ENCODE peak calls at places on chromosomes 11 and 22, in ten cellular contexts. One of them, this sample, is unnamed.

GRCh38 chr11:134731562-134731961 is 319.5 kb upstream of the B3GAT1 start:
- DNase-seq in ACHN: no peak
- DNase-seq in SK-MEL-5: no peak
- DNase-seq in activated T-cell treated with anti-CD3 and anti-CD28 coated beads, Interleukin-2, amount 50 U/mL, for 24 hours: no peak
- DNase-seq in stimulated activated CD4-positive, alpha-beta T cell treated with anti-CD3 and anti-CD28 coated beads, Interleukin-1b, Interleukin-23, amount 100 ng/mL, for 1 hour: no peak
- DNase-seq in mucosa of gallbladder: no peak
- DNase-seq in naive thymus-derived CD4-positive, alpha-beta T cell: no peak
- DNase-seq in fibroblast of mammary gland: no peak
- DNase-seq in GM06990: no peak
- DNase-seq in HTR-8/SVneo: no peak
- DNase-seq in this sample: no peak

GRCh38 chr11:93585758-93586157 is 42.6 kb upstream of the SMCO4 start:
- DNase-seq in ACHN: no peak
- DNase-seq in SK-MEL-5: no peak
- DNase-seq in activated T-cell treated with anti-CD3 and anti-CD28 coated beads, Interleukin-2, amount 50 U/mL, for 24 hours: no peak
- DNase-seq in stimulated activated CD4-positive, alpha-beta T cell treated with anti-CD3 and anti-CD28 coated beads, Interleukin-1b, Interleukin-23, amount 100 ng/mL, for 1 hour: no peak
- DNase-seq in mucosa of gallbladder: peak; percentile 27
- DNase-seq in naive thymus-derived CD4-positive, alpha-beta T cell: no peak
- DNase-seq in fibroblast of mammary gland: peak; percentile 66
- DNase-seq in GM06990: no peak
- DNase-seq in HTR-8/SVneo: no peak
- DNase-seq in this sample: no peak

GRCh38 chr11:68840661-68841653 is 759 bp downstream of the CPT1A start:
- DNase-seq in ACHN: peak; percentile 50
- DNase-seq in SK-MEL-5: no peak
- DNase-seq in activated T-cell treated with anti-CD3 and anti-CD28 coated beads, Interleukin-2, amount 50 U/mL, for 24 hours: peak; percentile 56
- DNase-seq in stimulated activated CD4-positive, alpha-beta T cell treated with anti-CD3 and anti-CD28 coated beads, Interleukin-1b, Interleukin-23, amount 100 ng/mL, for 1 hour: no peak
- DNase-seq in mucosa of gallbladder: peak; percentile 49
- DNase-seq in naive thymus-derived CD4-positive, alpha-beta T cell: peak; percentile 51
- DNase-seq in fibroblast of mammary gland: peak; percentile 40
- DNase-seq in GM06990: peak; percentile 52
- DNase-seq in HTR-8/SVneo: peak; percentile 46
- DNase-seq in this sample: no peak

GRCh38 chr11:70507466-70508230 is 109.3 kb downstream of the CTTN start:
- DNase-seq in ACHN: no peak
- DNase-seq in SK-MEL-5: no peak
- DNase-seq in activated T-cell treated with anti-CD3 and anti-CD28 coated beads, Interleukin-2, amount 50 U/mL, for 24 hours: no peak
- DNase-seq in stimulated activated CD4-positive, alpha-beta T cell treated with anti-CD3 and anti-CD28 coated beads, Interleukin-1b, Interleukin-23, amount 100 ng/mL, for 1 hour: no peak
- DNase-seq in mucosa of gallbladder: no peak
- DNase-seq in naive thymus-derived CD4-positive, alpha-beta T cell: no peak
- DNase-seq in fibroblast of mammary gland: no peak
- DNase-seq in GM06990: no peak
- DNase-seq in HTR-8/SVneo: no peak
- DNase-seq in this sample: no peak

GRCh38 chr11:121722431-121723256 is 269.9 kb upstream of the SORL1-AS1 start:
- DNase-seq in ACHN: no peak
- DNase-seq in SK-MEL-5: peak; percentile 98
- DNase-seq in activated T-cell treated with anti-CD3 and anti-CD28 coated beads, Interleukin-2, amount 50 U/mL, for 24 hours: peak; percentile 29
- DNase-seq in stimulated activated CD4-positive, alpha-beta T cell treated with anti-CD3 and anti-CD28 coated beads, Interleukin-1b, Interleukin-23, amount 100 ng/mL, for 1 hour: no peak
- DNase-seq in mucosa of gallbladder: peak; percentile 91
- DNase-seq in naive thymus-derived CD4-positive, alpha-beta T cell: no peak
- DNase-seq in fibroblast of mammary gland: peak; percentile 89
- DNase-seq in GM06990: no peak
- DNase-seq in HTR-8/SVneo: peak; percentile 17
- DNase-seq in this sample: no peak

GRCh38 chr11:107859459-107860239 is 1.1 kb upstream of the SLC35F2 start:
- DNase-seq in ACHN: peak; percentile 73
- DNase-seq in SK-MEL-5: peak; percentile 35
- DNase-seq in activated T-cell treated with anti-CD3 and anti-CD28 coated beads, Interleukin-2, amount 50 U/mL, for 24 hours: peak; percentile 57
- DNase-seq in stimulated activated CD4-positive, alpha-beta T cell treated with anti-CD3 and anti-CD28 coated beads, Interleukin-1b, Interleukin-23, amount 100 ng/mL, for 1 hour: no peak
- DNase-seq in mucosa of gallbladder: peak; percentile 48
- DNase-seq in naive thymus-derived CD4-positive, alpha-beta T cell: peak; percentile 35
- DNase-seq in fibroblast of mammary gland: peak; percentile 27
- DNase-seq in GM06990: peak; percentile 68
- DNase-seq in HTR-8/SVneo: peak; percentile 78
- DNase-seq in this sample: no peak

GRCh38 chr22:49440931-49441330 is 386.7 kb downstream of the BRD1 start:
- DNase-seq in ACHN: no peak
- DNase-seq in SK-MEL-5: no peak
- DNase-seq in activated T-cell treated with anti-CD3 and anti-CD28 coated beads, Interleukin-2, amount 50 U/mL, for 24 hours: no peak
- DNase-seq in stimulated activated CD4-positive, alpha-beta T cell treated with anti-CD3 and anti-CD28 coated beads, Interleukin-1b, Interleukin-23, amount 100 ng/mL, for 1 hour: no peak
- DNase-seq in mucosa of gallbladder: no peak
- DNase-seq in naive thymus-derived CD4-positive, alpha-beta T cell: no peak
- DNase-seq in fibroblast of mammary gland: no peak
- DNase-seq in GM06990: no peak
- DNase-seq in HTR-8/SVneo: no peak
- DNase-seq in this sample: no peak

GRCh38 chr22:30609260-30610185 is 2.5 kb downstream of the TCN2 start:
- DNase-seq in ACHN: peak; percentile 80
- DNase-seq in SK-MEL-5: no peak
- DNase-seq in activated T-cell treated with anti-CD3 and anti-CD28 coated beads, Interleukin-2, amount 50 U/mL, for 24 hours: no peak
- DNase-seq in stimulated activated CD4-positive, alpha-beta T cell treated with anti-CD3 and anti-CD28 coated beads, Interleukin-1b, Interleukin-23, amount 100 ng/mL, for 1 hour: no peak
- DNase-seq in mucosa of gallbladder: peak; percentile 52
- DNase-seq in naive thymus-derived CD4-positive, alpha-beta T cell: peak; percentile 51
- DNase-seq in fibroblast of mammary gland: peak; percentile 85
- DNase-seq in GM06990: peak; percentile 47
- DNase-seq in HTR-8/SVneo: peak; percentile 83
- DNase-seq in this sample: no peak

GRCh38 chr22:29700206-29700948 is 19.4 kb upstream of the CABP7 start:
- DNase-seq in ACHN: peak; percentile 10
- DNase-seq in SK-MEL-5: no peak
- DNase-seq in activated T-cell treated with anti-CD3 and anti-CD28 coated beads, Interleukin-2, amount 50 U/mL, for 24 hours: no peak
- DNase-seq in stimulated activated CD4-positive, alpha-beta T cell treated with anti-CD3 and anti-CD28 coated beads, Interleukin-1b, Interleukin-23, amount 100 ng/mL, for 1 hour: no peak
- DNase-seq in mucosa of gallbladder: no peak
- DNase-seq in naive thymus-derived CD4-positive, alpha-beta T cell: no peak
- DNase-seq in fibroblast of mammary gland: no peak
- DNase-seq in GM06990: no peak
- DNase-seq in HTR-8/SVneo: no peak
- DNase-seq in this sample: no peak

GRCh38 chr11:14542384-14542783 is 22.2 kb upstream of the PSMA1 start:
- DNase-seq in ACHN: no peak
- DNase-seq in SK-MEL-5: no peak
- DNase-seq in activated T-cell treated with anti-CD3 and anti-CD28 coated beads, Interleukin-2, amount 50 U/mL, for 24 hours: no peak
- DNase-seq in stimulated activated CD4-positive, alpha-beta T cell treated with anti-CD3 and anti-CD28 coated beads, Interleukin-1b, Interleukin-23, amount 100 ng/mL, for 1 hour: no peak
- DNase-seq in mucosa of gallbladder: no peak
- DNase-seq in naive thymus-derived CD4-positive, alpha-beta T cell: no peak
- DNase-seq in fibroblast of mammary gland: no peak
- DNase-seq in GM06990: no peak
- DNase-seq in HTR-8/SVneo: no peak
- DNase-seq in this sample: no peak

GRCh38 chr11:13335319-13335718 is 57.7 kb downstream of the BMAL1 start:
- DNase-seq in ACHN: peak; percentile 67
- DNase-seq in SK-MEL-5: peak; percentile 79
- DNase-seq in activated T-cell treated with anti-CD3 and anti-CD28 coated beads, Interleukin-2, amount 50 U/mL, for 24 hours: peak; percentile 71
- DNase-seq in stimulated activated CD4-positive, alpha-beta T cell treated with anti-CD3 and anti-CD28 coated beads, Interleukin-1b, Interleukin-23, amount 100 ng/mL, for 1 hour: peak; percentile 24
- DNase-seq in mucosa of gallbladder: peak; percentile 69
- DNase-seq in naive thymus-derived CD4-positive, alpha-beta T cell: peak; percentile 56
- DNase-seq in fibroblast of mammary gland: peak; percentile 78
- DNase-seq in GM06990: no peak
- DNase-seq in HTR-8/SVneo: peak; percentile 56
- DNase-seq in this sample: peak; percentile 60

GRCh38 chr22:30425616-30426394 is at the start of gene MTFP1:
- DNase-seq in ACHN: peak; percentile 61
- DNase-seq in SK-MEL-5: peak; percentile 80
- DNase-seq in activated T-cell treated with anti-CD3 and anti-CD28 coated beads, Interleukin-2, amount 50 U/mL, for 24 hours: peak; percentile 75
- DNase-seq in stimulated activated CD4-positive, alpha-beta T cell treated with anti-CD3 and anti-CD28 coated beads, Interleukin-1b, Interleukin-23, amount 100 ng/mL, for 1 hour: no peak
- DNase-seq in mucosa of gallbladder: peak; percentile 40
- DNase-seq in naive thymus-derived CD4-positive, alpha-beta T cell: peak; percentile 59
- DNase-seq in fibroblast of mammary gland: peak; percentile 53
- DNase-seq in GM06990: peak; percentile 77
- DNase-seq in HTR-8/SVneo: peak; percentile 47
- DNase-seq in this sample: peak; percentile 25

GRCh38 chr22:33400061-33400840 is 342.1 kb upstream of the SYN3 start:
- DNase-seq in ACHN: peak; percentile 70
- DNase-seq in SK-MEL-5: no peak
- DNase-seq in activated T-cell treated with anti-CD3 and anti-CD28 coated beads, Interleukin-2, amount 50 U/mL, for 24 hours: no peak
- DNase-seq in stimulated activated CD4-positive, alpha-beta T cell treated with anti-CD3 and anti-CD28 coated beads, Interleukin-1b, Interleukin-23, amount 100 ng/mL, for 1 hour: no peak
- DNase-seq in mucosa of gallbladder: no peak
- DNase-seq in naive thymus-derived CD4-positive, alpha-beta T cell: no peak
- DNase-seq in fibroblast of mammary gland: no peak
- DNase-seq in GM06990: no peak
- DNase-seq in HTR-8/SVneo: no peak
- DNase-seq in this sample: no peak

GRCh38 chr22:44325718-44326548 is 13.2 kb upstream of the SHISAL1 start:
- DNase-seq in ACHN: peak; percentile 51
- DNase-seq in SK-MEL-5: peak; percentile 32
- DNase-seq in activated T-cell treated with anti-CD3 and anti-CD28 coated beads, Interleukin-2, amount 50 U/mL, for 24 hours: no peak
- DNase-seq in stimulated activated CD4-positive, alpha-beta T cell treated with anti-CD3 and anti-CD28 coated beads, Interleukin-1b, Interleukin-23, amount 100 ng/mL, for 1 hour: no peak
- DNase-seq in mucosa of gallbladder: no peak
- DNase-seq in naive thymus-derived CD4-positive, alpha-beta T cell: no peak
- DNase-seq in fibroblast of mammary gland: peak; percentile 35
- DNase-seq in GM06990: no peak
- DNase-seq in HTR-8/SVneo: no peak
- DNase-seq in this sample: no peak

GRCh38 chr11:110077866-110078325 is 15.3 kb upstream of the ZC3H12C start:
- DNase-seq in ACHN: peak; percentile 24
- DNase-seq in SK-MEL-5: no peak
- DNase-seq in activated T-cell treated with anti-CD3 and anti-CD28 coated beads, Interleukin-2, amount 50 U/mL, for 24 hours: no peak
- DNase-seq in stimulated activated CD4-positive, alpha-beta T cell treated with anti-CD3 and anti-CD28 coated beads, Interleukin-1b, Interleukin-23, amount 100 ng/mL, for 1 hour: no peak
- DNase-seq in mucosa of gallbladder: no peak
- DNase-seq in naive thymus-derived CD4-positive, alpha-beta T cell: peak; percentile 28
- DNase-seq in fibroblast of mammary gland: peak; percentile 96
- DNase-seq in GM06990: peak; percentile 48
- DNase-seq in HTR-8/SVneo: peak; percentile 41
- DNase-seq in this sample: no peak

GRCh38 chr22:23519442-23520177 is 60.5 kb downstream of the IGLL1 start:
- DNase-seq in ACHN: no peak
- DNase-seq in SK-MEL-5: no peak
- DNase-seq in activated T-cell treated with anti-CD3 and anti-CD28 coated beads, Interleukin-2, amount 50 U/mL, for 24 hours: no peak
- DNase-seq in stimulated activated CD4-positive, alpha-beta T cell treated with anti-CD3 and anti-CD28 coated beads, Interleukin-1b, Interleukin-23, amount 100 ng/mL, for 1 hour: no peak
- DNase-seq in mucosa of gallbladder: no peak
- DNase-seq in naive thymus-derived CD4-positive, alpha-beta T cell: no peak
- DNase-seq in fibroblast of mammary gland: no peak
- DNase-seq in GM06990: no peak
- DNase-seq in HTR-8/SVneo: no peak
- DNase-seq in this sample: no peak

GRCh38 chr11:72534859-72535547 is 100.7 kb upstream of the CLPB start:
- DNase-seq in ACHN: no peak
- DNase-seq in SK-MEL-5: peak; percentile 34
- DNase-seq in activated T-cell treated with anti-CD3 and anti-CD28 coated beads, Interleukin-2, amount 50 U/mL, for 24 hours: no peak
- DNase-seq in stimulated activated CD4-positive, alpha-beta T cell treated with anti-CD3 and anti-CD28 coated beads, Interleukin-1b, Interleukin-23, amount 100 ng/mL, for 1 hour: no peak
- DNase-seq in mucosa of gallbladder: peak; percentile 24
- DNase-seq in naive thymus-derived CD4-positive, alpha-beta T cell: no peak
- DNase-seq in fibroblast of mammary gland: no peak
- DNase-seq in GM06990: no peak
- DNase-seq in HTR-8/SVneo: no peak
- DNase-seq in this sample: no peak

GRCh38 chr11:132137981-132138313 is 767.5 kb downstream of the NTM start:
- DNase-seq in ACHN: no peak
- DNase-seq in SK-MEL-5: no peak
- DNase-seq in activated T-cell treated with anti-CD3 and anti-CD28 coated beads, Interleukin-2, amount 50 U/mL, for 24 hours: no peak
- DNase-seq in stimulated activated CD4-positive, alpha-beta T cell treated with anti-CD3 and anti-CD28 coated beads, Interleukin-1b, Interleukin-23, amount 100 ng/mL, for 1 hour: no peak
- DNase-seq in mucosa of gallbladder: peak; percentile 27
- DNase-seq in naive thymus-derived CD4-positive, alpha-beta T cell: no peak
- DNase-seq in fibroblast of mammary gland: no peak
- DNase-seq in GM06990: no peak
- DNase-seq in HTR-8/SVneo: no peak
- DNase-seq in this sample: no peak

GRCh38 chr11:98069861-98070260 is 950.9 kb upstream of the CNTN5 start:
- DNase-seq in ACHN: no peak
- DNase-seq in SK-MEL-5: no peak
- DNase-seq in activated T-cell treated with anti-CD3 and anti-CD28 coated beads, Interleukin-2, amount 50 U/mL, for 24 hours: no peak
- DNase-seq in stimulated activated CD4-positive, alpha-beta T cell treated with anti-CD3 and anti-CD28 coated beads, Interleukin-1b, Interleukin-23, amount 100 ng/mL, for 1 hour: no peak
- DNase-seq in mucosa of gallbladder: no peak
- DNase-seq in naive thymus-derived CD4-positive, alpha-beta T cell: no peak
- DNase-seq in fibroblast of mammary gland: no peak
- DNase-seq in GM06990: no peak
- DNase-seq in HTR-8/SVneo: no peak
- DNase-seq in this sample: no peak

GRCh38 chr11:42422094-42422493 is 889.7 kb upstream of the API5 start:
- DNase-seq in ACHN: no peak
- DNase-seq in SK-MEL-5: no peak
- DNase-seq in activated T-cell treated with anti-CD3 and anti-CD28 coated beads, Interleukin-2, amount 50 U/mL, for 24 hours: no peak
- DNase-seq in stimulated activated CD4-positive, alpha-beta T cell treated with anti-CD3 and anti-CD28 coated beads, Interleukin-1b, Interleukin-23, amount 100 ng/mL, for 1 hour: no peak
- DNase-seq in mucosa of gallbladder: no peak
- DNase-seq in naive thymus-derived CD4-positive, alpha-beta T cell: no peak
- DNase-seq in fibroblast of mammary gland: peak; percentile 6
- DNase-seq in GM06990: no peak
- DNase-seq in HTR-8/SVneo: no peak
- DNase-seq in this sample: no peak

GRCh38 chr22:19178065-19178658 is 374 bp downstream of the SLC25A1 start:
- DNase-seq in ACHN: peak; percentile 45
- DNase-seq in SK-MEL-5: peak; percentile 34
- DNase-seq in activated T-cell treated with anti-CD3 and anti-CD28 coated beads, Interleukin-2, amount 50 U/mL, for 24 hours: no peak
- DNase-seq in stimulated activated CD4-positive, alpha-beta T cell treated with anti-CD3 and anti-CD28 coated beads, Interleukin-1b, Interleukin-23, amount 100 ng/mL, for 1 hour: no peak
- DNase-seq in mucosa of gallbladder: peak; percentile 27
- DNase-seq in naive thymus-derived CD4-positive, alpha-beta T cell: no peak
- DNase-seq in fibroblast of mammary gland: peak; percentile 11
- DNase-seq in GM06990: peak; percentile 70
- DNase-seq in HTR-8/SVneo: no peak
- DNase-seq in this sample: peak; percentile 49

GRCh38 chr11:61484541-61484940 is 24.0 kb upstream of the LRRC10B start:
- DNase-seq in ACHN: no peak
- DNase-seq in SK-MEL-5: no peak
- DNase-seq in activated T-cell treated with anti-CD3 and anti-CD28 coated beads, Interleukin-2, amount 50 U/mL, for 24 hours: no peak
- DNase-seq in stimulated activated CD4-positive, alpha-beta T cell treated with anti-CD3 and anti-CD28 coated beads, Interleukin-1b, Interleukin-23, amount 100 ng/mL, for 1 hour: no peak
- DNase-seq in mucosa of gallbladder: no peak
- DNase-seq in naive thymus-derived CD4-positive, alpha-beta T cell: no peak
- DNase-seq in fibroblast of mammary gland: no peak
- DNase-seq in GM06990: no peak
- DNase-seq in HTR-8/SVneo: no peak
- DNase-seq in this sample: no peak

GRCh38 chr11:111982019-111982464 is 43.2 kb upstream of the DLAT start:
- DNase-seq in ACHN: peak; percentile 47
- DNase-seq in SK-MEL-5: peak; percentile 51
- DNase-seq in activated T-cell treated with anti-CD3 and anti-CD28 coated beads, Interleukin-2, amount 50 U/mL, for 24 hours: peak; percentile 51
- DNase-seq in stimulated activated CD4-positive, alpha-beta T cell treated with anti-CD3 and anti-CD28 coated beads, Interleukin-1b, Interleukin-23, amount 100 ng/mL, for 1 hour: no peak
- DNase-seq in mucosa of gallbladder: peak; percentile 83
- DNase-seq in naive thymus-derived CD4-positive, alpha-beta T cell: peak; percentile 42
- DNase-seq in fibroblast of mammary gland: peak; percentile 46
- DNase-seq in GM06990: no peak
- DNase-seq in HTR-8/SVneo: no peak
- DNase-seq in this sample: peak; percentile 33

GRCh38 chr11:17579451-17579850 is 32.4 kb downstream of the OTOG start:
- DNase-seq in ACHN: no peak
- DNase-seq in SK-MEL-5: no peak
- DNase-seq in activated T-cell treated with anti-CD3 and anti-CD28 coated beads, Interleukin-2, amount 50 U/mL, for 24 hours: peak; percentile 20
- DNase-seq in stimulated activated CD4-positive, alpha-beta T cell treated with anti-CD3 and anti-CD28 coated beads, Interleukin-1b, Interleukin-23, amount 100 ng/mL, for 1 hour: no peak
- DNase-seq in mucosa of gallbladder: no peak
- DNase-seq in naive thymus-derived CD4-positive, alpha-beta T cell: peak; percentile 12
- DNase-seq in fibroblast of mammary gland: no peak
- DNase-seq in GM06990: no peak
- DNase-seq in HTR-8/SVneo: no peak
- DNase-seq in this sample: no peak

GRCh38 chr11:65047581-65048422 is 6.8 kb downstream of the SAC3D1 start:
- DNase-seq in ACHN: no peak
- DNase-seq in SK-MEL-5: no peak
- DNase-seq in activated T-cell treated with anti-CD3 and anti-CD28 coated beads, Interleukin-2, amount 50 U/mL, for 24 hours: peak; percentile 60
- DNase-seq in stimulated activated CD4-positive, alpha-beta T cell treated with anti-CD3 and anti-CD28 coated beads, Interleukin-1b, Interleukin-23, amount 100 ng/mL, for 1 hour: peak; percentile 2
- DNase-seq in mucosa of gallbladder: no peak
- DNase-seq in naive thymus-derived CD4-positive, alpha-beta T cell: peak; percentile 37
- DNase-seq in fibroblast of mammary gland: no peak
- DNase-seq in GM06990: no peak
- DNase-seq in HTR-8/SVneo: no peak
- DNase-seq in this sample: no peak

GRCh38 chr11:75272391-75272790 is 31.8 kb downstream of the TPBGL start:
- DNase-seq in ACHN: no peak
- DNase-seq in SK-MEL-5: no peak
- DNase-seq in activated T-cell treated with anti-CD3 and anti-CD28 coated beads, Interleukin-2, amount 50 U/mL, for 24 hours: peak; percentile 20
- DNase-seq in stimulated activated CD4-positive, alpha-beta T cell treated with anti-CD3 and anti-CD28 coated beads, Interleukin-1b, Interleukin-23, amount 100 ng/mL, for 1 hour: no peak
- DNase-seq in mucosa of gallbladder: no peak
- DNase-seq in naive thymus-derived CD4-positive, alpha-beta T cell: no peak
- DNase-seq in fibroblast of mammary gland: no peak
- DNase-seq in GM06990: no peak
- DNase-seq in HTR-8/SVneo: no peak
- DNase-seq in this sample: no peak

GRCh38 chr11:17630936-17631335 is 83.9 kb downstream of the OTOG start:
- DNase-seq in ACHN: no peak
- DNase-seq in SK-MEL-5: no peak
- DNase-seq in activated T-cell treated with anti-CD3 and anti-CD28 coated beads, Interleukin-2, amount 50 U/mL, for 24 hours: no peak
- DNase-seq in stimulated activated CD4-positive, alpha-beta T cell treated with anti-CD3 and anti-CD28 coated beads, Interleukin-1b, Interleukin-23, amount 100 ng/mL, for 1 hour: no peak
- DNase-seq in mucosa of gallbladder: no peak
- DNase-seq in naive thymus-derived CD4-positive, alpha-beta T cell: no peak
- DNase-seq in fibroblast of mammary gland: no peak
- DNase-seq in GM06990: no peak
- DNase-seq in HTR-8/SVneo: no peak
- DNase-seq in this sample: no peak

GRCh38 chr22:17549655-17550054 is 13.6 kb upstream of the SLC25A18 start:
- DNase-seq in ACHN: no peak
- DNase-seq in SK-MEL-5: no peak
- DNase-seq in activated T-cell treated with anti-CD3 and anti-CD28 coated beads, Interleukin-2, amount 50 U/mL, for 24 hours: no peak
- DNase-seq in stimulated activated CD4-positive, alpha-beta T cell treated with anti-CD3 and anti-CD28 coated beads, Interleukin-1b, Interleukin-23, amount 100 ng/mL, for 1 hour: no peak
- DNase-seq in mucosa of gallbladder: no peak
- DNase-seq in naive thymus-derived CD4-positive, alpha-beta T cell: no peak
- DNase-seq in fibroblast of mammary gland: no peak
- DNase-seq in GM06990: no peak
- DNase-seq in HTR-8/SVneo: no peak
- DNase-seq in this sample: no peak